ENCODE peak calls at places on chromosomes 1 and 21, in nine cellular contexts. V, M, J, L, C, E, I, Z and Y are unnamed samples. For H3K9me3, the result is how much of the 10 kb centered on the place peaks cover.

GRCh38 chr1:200154069-200154767 is 126.7 kb downstream of the NR5A2 start:
- DNase-seq in V (peak), M (no peak), J (no peak), L (no peak), C (no peak), E (no peak), I (no peak), Z (peak), Y (no peak)

GRCh38 chr1:84995484-84996334 is 1.2 kb downstream of the MCOLN2 start:
- DNase-seq in V (no peak), M (no peak), J (no peak), L (no peak), C (no peak), E (no peak), I (no peak), Z (no peak), Y (no peak)

GRCh38 chr21:32412998-32413504 is 545 bp downstream of the EVA1C start:
- DNase-seq in V (no peak), M (no peak), J (peak), L (peak), C (no peak), E (no peak), I (peak), Z (no peak), Y (peak)

GRCh38 chr1:160374701-160375443 is 8.0 kb downstream of the NHLH1 start:
- DNase-seq in V (no peak), M (no peak), J (no peak), L (no peak), C (no peak), E (no peak), I (no peak), Z (no peak), Y (peak)

GRCh38 chr1:200438911-200439310 is 29.1 kb upstream of the ZNF281 start:
- DNase-seq in V (peak), M (no peak), J (no peak), L (no peak), C (no peak), E (no peak), I (no peak), Z (no peak), Y (no peak)

GRCh38 chr21:42508371-42508770 is 5.3 kb upstream of the SLC37A1 start:
- DNase-seq in V (no peak), M (no peak), J (no peak), L (no peak), C (no peak), E (no peak), I (no peak), Z (no peak), Y (no peak)

GRCh38 chr1:90725961-90726715 is 9.0 kb upstream of the BARHL2 start:
- DNase-seq in V (peak), M (no peak), J (no peak), L (no peak), C (no peak), E (no peak), I (no peak), Z (no peak), Y (no peak)

GRCh38 chr1:6743189-6744101 is 41.8 kb upstream of the CAMTA1 start:
- DNase-seq in V (peak), M (no peak), J (peak), L (peak), C (peak), E (no peak), I (peak), Z (no peak), Y (peak)

GRCh38 chr1:157597959-157598667 is at the start of gene FCRL4:
- DNase-seq in V (no peak), M (no peak), J (no peak), L (no peak), C (no peak), E (no peak), I (no peak), Z (no peak), Y (no peak)

GRCh38 chr1:10325521-10325920 is 73.3 kb upstream of the PGD start:
- DNase-seq in V (no peak), M (no peak), J (no peak), L (no peak), C (no peak), E (no peak), I (no peak), Z (no peak), Y (no peak)

GRCh38 chr21:45460011-45460565 is 55.1 kb downstream of the COL18A1 start:
- DNase-seq in V (no peak), M (no peak), J (no peak), L (no peak), C (no peak), E (no peak), I (peak), Z (no peak), Y (no peak)

GRCh38 chr1:53448241-53448841 is 10.9 kb upstream of the DMRTB1 start:
- DNase-seq in V (no peak), M (no peak), J (no peak), L (no peak), C (no peak), E (no peak), I (no peak), Z (no peak), Y (no peak)

GRCh38 chr1:8814870-8815269 is 2.6 kb downstream of the RERE start:
- DNase-seq in V (no peak), M (no peak), J (no peak), L (no peak), C (no peak), E (no peak), I (no peak), Z (no peak), Y (no peak)

GRCh38 chr1:38444770-38445442 is 398.3 kb upstream of the POU3F1 start:
- DNase-seq in V (no peak), M (no peak), J (no peak), L (no peak), C (no peak), E (no peak), I (no peak), Z (no peak), Y (no peak)

GRCh38 chr21:41250519-41250918 is 66.1 kb upstream of the FAM3B start:
- DNase-seq in V (peak), M (no peak), J (no peak), L (peak), C (no peak), E (no peak), I (no peak), Z (no peak), Y (peak)

GRCh38 chr1:29713857-29714256 is 477.5 kb downstream of the PTPRU start:
- DNase-seq in V (peak), M (no peak), J (no peak), L (no peak), C (no peak), E (no peak), I (no peak), Z (no peak), Y (no peak)

GRCh38 chr21:45018131-45019075 is 56.0 kb upstream of the ADARB1 start:
- DNase-seq in V (no peak), M (no peak), J (peak), L (no peak), C (peak), E (no peak), I (peak), Z (no peak), Y (no peak)

GRCh38 chr1:208974721-208975120 is 608.8 kb upstream of the CAMK1G start:
- DNase-seq in V (no peak), M (no peak), J (no peak), L (no peak), C (no peak), E (no peak), I (no peak), Z (no peak), Y (no peak)

GRCh38 chr1:150268342-150268705 is 492 bp downstream of the APH1A start:
- DNase-seq in V (no peak), M (no peak), J (no peak), L (peak), C (peak), E (no peak), I (peak), Z (peak), Y (peak)

GRCh38 chr1:9653783-9654517 is 2.4 kb downstream of the PIK3CD start:
- DNase-seq in V (no peak), M (no peak), J (no peak), L (no peak), C (no peak), E (no peak), I (no peak), Z (no peak), Y (no peak)

GRCh38 chr21:42559326-42559725 is 45.7 kb downstream of the SLC37A1 start:
- DNase-seq in V (no peak), M (no peak), J (no peak), L (no peak), C (peak), E (no peak), I (peak), Z (no peak), Y (no peak)

GRCh38 chr21:42460391-42461184 is 35.4 kb downstream of the RSPH1 start:
- DNase-seq in V (no peak), M (no peak), J (no peak), L (no peak), C (peak), E (no peak), I (peak), Z (peak), Y (no peak)

GRCh38 chr1:228287541-228288425 is 79.9 kb downstream of the OBSCN start:
- DNase-seq in V (no peak), M (no peak), J (no peak), L (no peak), C (no peak), E (no peak), I (peak), Z (no peak), Y (no peak)

GRCh38 chr1:90817399-90817798 is 100.3 kb upstream of the BARHL2 start:
- DNase-seq in V (no peak), M (no peak), J (no peak), L (no peak), C (no peak), E (no peak), I (no peak), Z (no peak), Y (no peak)

GRCh38 chr1:58155418-58156123 is 391.0 kb downstream of the OMA1 start:
- DNase-seq in V (no peak), M (no peak), J (peak), L (no peak), C (peak), E (peak), I (no peak), Z (no peak), Y (peak)

GRCh38 chr1:247373721-247374141 is 42.1 kb upstream of the ZNF496 start:
- DNase-seq in V (peak), M (no peak), J (peak), L (peak), C (peak), E (peak), I (no peak), Z (peak), Y (peak)

GRCh38 chr1:6491480-6491962 is at the start of gene PLEKHG5:
- DNase-seq in V (peak), M (no peak), J (peak), L (no peak), C (no peak), E (peak), I (no peak), Z (no peak), Y (peak)

GRCh38 chr21:14900058-14900457 is 164.7 kb downstream of the NRIP1 start:
- DNase-seq in V (peak), M (no peak), J (no peak), L (no peak), C (no peak), E (no peak), I (no peak), Z (no peak), Y (no peak)

GRCh38 chr1:200929530-200930278 is 35.0 kb downstream of the INAVA start:
- DNase-seq in V (no peak), M (no peak), J (no peak), L (no peak), C (no peak), E (no peak), I (no peak), Z (no peak), Y (no peak)

GRCh38 chr1:187577625-187578024 is 748.9 kb downstream of the PLA2G4A start:
- DNase-seq in V (no peak), M (no peak), J (no peak), L (no peak), C (no peak), E (no peak), I (no peak), Z (no peak), Y (peak)

GRCh38 chr21:26444646-26445045 is 128.4 kb downstream of the CYYR1 start:
- DNase-seq in V (no peak), M (no peak), J (no peak), L (no peak), C (no peak), E (no peak), I (no peak), Z (no peak), Y (no peak)

GRCh38 chr1:1773874-1774273 is 4.4 kb downstream of the NADK start:
- DNase-seq in V (no peak), M (no peak), J (no peak), L (no peak), C (no peak), E (no peak), I (no peak), Z (no peak), Y (no peak)

GRCh38 chr1:204619721-204620120 is 65.8 kb downstream of the LRRN2 start:
- DNase-seq in V (no peak), M (no peak), J (no peak), L (no peak), C (no peak), E (no peak), I (no peak), Z (no peak), Y (no peak)

GRCh38 chr21:25456672-25457071 is 150.6 kb downstream of the MRPL39 start:
- DNase-seq in V (peak), M (no peak), J (no peak), L (peak), C (no peak), E (no peak), I (no peak), Z (no peak), Y (peak)

DNA sequence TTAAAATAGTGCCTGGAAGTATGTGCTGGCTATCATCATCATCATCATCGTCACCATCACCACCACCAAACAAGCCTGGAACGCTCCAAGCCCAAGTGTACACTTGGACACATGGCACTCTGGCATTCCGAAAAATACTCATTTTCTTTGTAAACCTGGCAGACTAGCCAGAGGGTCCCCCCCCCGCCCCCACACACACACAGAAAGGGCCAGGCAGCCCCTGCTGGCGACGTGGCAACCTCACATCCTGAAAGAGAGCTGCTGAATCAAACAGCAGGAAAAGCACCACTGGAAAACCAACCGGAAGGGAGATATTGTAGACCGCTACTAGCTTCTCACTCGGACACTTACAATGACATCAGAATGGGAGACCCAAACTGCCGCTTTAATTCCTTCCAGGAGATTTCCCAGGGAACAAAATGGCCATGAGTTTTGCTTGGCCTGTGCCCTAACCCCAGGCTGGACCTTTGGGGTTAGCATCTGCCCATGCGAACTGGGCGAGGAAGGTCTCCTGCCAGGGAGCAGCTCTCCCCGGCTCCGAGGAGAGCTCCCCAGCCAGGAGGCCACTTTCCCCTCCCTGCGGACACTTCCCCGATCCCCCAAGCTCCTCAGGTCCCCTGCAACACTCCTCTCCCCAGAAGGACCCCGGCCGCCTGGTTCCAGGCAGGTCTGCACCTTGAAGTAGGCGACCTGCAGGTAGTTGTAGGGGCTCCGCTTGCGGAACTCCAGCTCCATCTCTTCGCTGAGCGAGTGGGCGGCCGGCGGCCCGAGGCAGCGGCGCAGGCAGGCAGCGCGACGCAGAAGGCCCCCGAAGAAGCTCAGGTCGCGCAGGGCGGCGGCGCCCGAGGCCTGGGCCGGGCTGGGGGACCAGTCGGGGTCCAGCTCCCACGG is 751 bp downstream of the P3H1 start:
- DNase-seq in V (peak), M (no peak), J (peak), L (peak), C (peak), E (peak), I (no peak), Z (no peak), Y (peak)
- H3K9me3 ChIP-seq in V (under half), M (under half), J (under half), L (under half), C (under half), E (under half), I (under half), Z (under half), Y (under half)

GRCh38 chr1:205709640-205710039 is 29.3 kb upstream of the SLC45A3 start:
- DNase-seq in V (no peak), M (no peak), J (no peak), L (no peak), C (no peak), E (peak), I (no peak), Z (no peak), Y (no peak)

GRCh38 chr1:205710201-205711062 is 30.1 kb upstream of the SLC45A3 start:
- DNase-seq in V (no peak), M (no peak), J (no peak), L (no peak), C (no peak), E (peak), I (no peak), Z (no peak), Y (no peak)

GRCh38 chr1:205709059-205709398 is 28.7 kb upstream of the SLC45A3 start:
- DNase-seq in V (peak), M (no peak), J (no peak), L (no peak), C (no peak), E (peak), I (no peak), Z (no peak), Y (peak)

GRCh38 chr1:205704891-205705290 is 24.6 kb upstream of the SLC45A3 start:
- DNase-seq in V (no peak), M (no peak), J (no peak), L (no peak), C (no peak), E (no peak), I (no peak), Z (no peak), Y (no peak)

DNA sequence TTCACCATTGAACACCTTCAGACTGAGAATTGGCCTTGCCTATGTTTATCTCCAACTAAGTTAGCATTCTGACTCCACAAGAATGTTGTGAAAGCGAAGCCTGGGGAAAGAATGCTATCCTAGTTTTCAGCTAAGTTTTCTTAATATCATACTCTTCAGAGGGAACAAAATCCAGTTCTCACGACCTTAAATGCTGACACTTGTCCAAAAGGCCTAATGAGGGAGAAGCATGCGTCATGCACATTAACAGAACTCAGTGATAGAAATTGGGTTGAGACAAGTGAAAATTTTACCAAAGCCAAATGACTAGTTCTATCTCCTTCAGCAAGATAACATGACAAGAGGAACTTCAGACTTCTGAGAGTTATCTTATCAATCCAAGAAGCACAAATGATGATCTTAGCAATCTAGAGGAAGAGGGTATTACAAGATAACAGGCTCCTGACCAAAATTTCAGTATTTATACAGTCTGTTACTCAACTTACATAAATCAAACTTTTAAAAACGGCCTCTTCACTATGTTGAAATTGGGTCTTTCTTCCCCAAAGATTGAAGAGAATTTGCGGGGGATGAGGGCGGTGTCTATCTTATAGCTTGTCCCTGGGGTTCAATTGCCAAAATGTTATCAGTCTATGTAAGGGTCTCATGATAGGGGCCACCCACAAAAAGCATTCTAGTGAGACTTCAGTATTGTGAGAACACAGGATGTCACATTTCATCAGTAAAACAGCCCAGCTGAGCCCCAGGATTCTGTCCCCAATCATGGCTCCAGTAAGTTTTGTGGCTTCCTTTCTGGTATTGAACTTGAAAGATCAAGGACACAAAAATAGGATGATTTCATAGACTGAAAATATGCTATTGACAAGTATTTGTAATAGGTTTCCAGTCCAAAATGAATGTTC is 26.5 kb upstream of the SLC45A3 start:
- DNase-seq in V (no peak), M (no peak), J (no peak), L (no peak), C (no peak), E (no peak), I (no peak), Z (no peak), Y (peak)
- H3K27ac ChIP-seq in V (no peak), M (no peak), J (peak), L (no peak), C (no peak), E (no peak), I (peak), Z (no peak), Y (peak)

GRCh38 chr1:248699099-248699498 is 3.5 kb downstream of the OR14I1 start:
- DNase-seq in V (no peak), M (no peak), J (no peak), L (no peak), C (no peak), E (no peak), I (no peak), Z (no peak), Y (no peak)
- H3K9me3 ChIP-seq in V (under half), M (under half), J (under half), L (under half), C (under half), E (under half), I (under half), Z (under half), Y (under half)

DNA sequence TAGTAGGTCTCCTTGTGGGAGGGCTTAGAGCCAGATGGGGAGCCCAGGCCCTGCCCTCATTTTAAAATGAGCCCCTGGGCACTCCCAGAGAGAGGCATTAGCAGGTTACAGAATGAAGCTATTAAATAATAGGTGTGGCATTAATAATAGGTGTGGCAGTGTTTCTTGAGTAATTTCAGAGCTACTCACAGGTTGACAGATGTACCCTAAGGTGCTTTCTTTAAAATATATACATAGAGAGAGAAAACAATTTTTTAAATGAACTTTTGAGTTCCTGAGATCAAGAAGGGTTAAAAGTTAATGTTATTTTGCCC is 1.2 kb downstream of the EEIG2 start:
- DNase-seq in V (no peak), M (no peak), J (no peak), L (no peak), C (no peak), E (no peak), I (no peak), Z (no peak), Y (no peak)
- H3K27ac ChIP-seq in V (no peak), M (peak), J (peak), L (no peak), C (no peak), E (no peak), I (no peak), Z (peak), Y (no peak)

GRCh38 chr1:20035114-20035513 is 34.9 kb upstream of the PLA2G5 start:
- DNase-seq in V (no peak), M (no peak), J (no peak), L (no peak), C (no peak), E (no peak), I (no peak), Z (no peak), Y (peak)
- H3K9me3 ChIP-seq in V (under half), M (under half), J (under half), L (under half), C (under half), E (under half), I (under half), Z (under half), Y (under half)